ENCODE peak calls at places on chromosomes 16 and 17, in six cellular contexts. H is A549, A is endodermal cell, U is endothelial cell of umbilical vein, T is Peyer's patch, M is mammary epithelial cell. B is an unnamed sample.

GRCh38 chr17:48819466-48819865 is 2.4 kb upstream of the TTLL6 start:
- DNase-seq in H (no peak), A (no peak), U (no peak), T (no peak), M (no peak), B (no peak)

GRCh38 chr17:65398036-65398787 is 163.2 kb downstream of the AXIN2 start:
- DNase-seq in H (no peak), A (no peak), U (no peak), T (no peak), M (no peak), B (no peak)

GRCh38 chr17:80732268-80732667 is 187.6 kb downstream of the RPTOR start:
- DNase-seq in H (no peak), A (no peak), U (no peak), T (no peak), M (no peak), B (no peak)

GRCh38 chr16:3119286-3119685 is 6.9 kb downstream of the ZNF205 start:
- DNase-seq in H (no peak), A (no peak), U (no peak), T (no peak), M (no peak), B (no peak)

GRCh38 chr17:55366020-55366481 is 55.6 kb downstream of the MMD start:
- DNase-seq in H (no peak), A (no peak), U (no peak), T (no peak), M (no peak), B (no peak)

GRCh38 chr16:48862087-48862532 is 252.1 kb upstream of the N4BP1 start:
- DNase-seq in H (no peak), A (peak; percentile 65), U (no peak), T (no peak), M (peak; percentile 77), B (no peak)

GRCh38 chr16:73054732-73055481 is 7.0 kb upstream of the ZFHX3 start:
- DNase-seq in H (no peak), A (peak; percentile 23), U (peak; percentile 39), T (no peak), M (peak; percentile 60), B (no peak)

GRCh38 chr17:2087597-2088211 is 32.8 kb downstream of the HIC1 start:
- DNase-seq in H (no peak), A (no peak), U (peak; percentile 86), T (no peak), M (no peak), B (peak; percentile 71)

GRCh38 chr16:69193860-69194259 is 6.9 kb downstream of the SNTB2 start:
- DNase-seq in H (no peak), A (no peak), U (no peak), T (no peak), M (no peak), B (no peak)

GRCh38 chr17:8117980-8118768 is at the start of gene ALOXE3:
- DNase-seq in H (peak; percentile 86), A (peak; percentile 88), U (peak; percentile 40), T (peak; percentile 71), M (peak; percentile 95), B (peak; percentile 63)

GRCh38 chr17:34781571-34782108 is 179.6 kb downstream of the CCT6B start:
- DNase-seq in H (no peak), A (no peak), U (no peak), T (no peak), M (no peak), B (no peak)

GRCh38 chr17:47838636-47839035 is 2.4 kb downstream of the SCRN2 start:
- DNase-seq in H (no peak), A (no peak), U (no peak), T (no peak), M (no peak), B (no peak)

GRCh38 chr17:34269969-34270368 is at the start of gene CCL7:
- DNase-seq in H (no peak), A (no peak), U (peak; percentile 79), T (no peak), M (no peak), B (no peak)

GRCh38 chr17:45284176-45285140 is 22.6 kb upstream of the SPATA32 start:
- DNase-seq in H (no peak), A (peak; percentile 79), U (no peak), T (no peak), M (peak; percentile 93), B (no peak)

GRCh38 chr16:20901068-20901440 is 483 bp downstream of the LYRM1 start:
- DNase-seq in H (no peak), A (no peak), U (no peak), T (no peak), M (no peak), B (no peak)

GRCh38 chr17:41777579-41778188 is 8.8 kb downstream of the JUP start:
- DNase-seq in H (peak; percentile 93), A (no peak), U (peak; percentile 100), T (peak; percentile 63), M (peak; percentile 65), B (peak; percentile 72)

GRCh38 chr16:77660311-77660710 is 62.0 kb upstream of the NUDT7 start:
- DNase-seq in H (peak; percentile 33), A (peak; percentile 63), U (peak; percentile 81), T (no peak), M (peak; percentile 33), B (no peak)

GRCh38 chr17:9512323-9513168 is 63.1 kb downstream of the STX8 start:
- DNase-seq in H (no peak), A (no peak), U (peak; percentile 56), T (no peak), M (peak; percentile 75), B (no peak)

GRCh38 chr16:4846503-4846900 is 586 bp downstream of the GLYR1 start:
- DNase-seq in H (no peak), A (peak; percentile 76), U (peak; percentile 77), T (peak; percentile 79), M (peak; percentile 65), B (peak; percentile 63)

GRCh38 chr16:57694556-57695377 is at the start of gene DRC7:
- DNase-seq in H (peak; percentile 93), A (peak; percentile 89), U (peak; percentile 65), T (no peak), M (peak; percentile 29), B (peak; percentile 34)

GRCh38 chr16:79054593-79054992 is 545.9 kb downstream of the MAF start:
- DNase-seq in H (no peak), A (no peak), U (no peak), T (no peak), M (no peak), B (no peak)

GRCh38 chr17:7849185-7850117 is 5.4 kb upstream of the TMEM88 start:
- DNase-seq in H (no peak), A (no peak), U (no peak), T (no peak), M (no peak), B (peak; percentile 33)

GRCh38 chr17:59853168-59853918 is 39.4 kb downstream of the TUBD1 start:
- DNase-seq in H (peak; percentile 86), A (peak; percentile 89), U (peak; percentile 85), T (peak; percentile 79), M (peak; percentile 98), B (no peak)

GRCh38 chr17:11969565-11969964 is 27.7 kb downstream of the ZNF18 start:
- DNase-seq in H (no peak), A (no peak), U (no peak), T (no peak), M (peak; percentile 85), B (no peak)

GRCh38 chr17:2412561-2413021 is 11.7 kb upstream of the MNT start:
- DNase-seq in H (no peak), A (peak; percentile 83), U (peak; percentile 39), T (no peak), M (no peak), B (peak; percentile 53)

GRCh38 chr16:899678-900060 is 71.1 kb downstream of the LMF1 start:
- DNase-seq in H (no peak), A (no peak), U (no peak), T (no peak), M (no peak), B (no peak)

GRCh38 chr16:23514381-23515152 is 4.3 kb upstream of the GGA2 start:
- DNase-seq in H (no peak), A (no peak), U (no peak), T (no peak), M (no peak), B (no peak)

DNA sequence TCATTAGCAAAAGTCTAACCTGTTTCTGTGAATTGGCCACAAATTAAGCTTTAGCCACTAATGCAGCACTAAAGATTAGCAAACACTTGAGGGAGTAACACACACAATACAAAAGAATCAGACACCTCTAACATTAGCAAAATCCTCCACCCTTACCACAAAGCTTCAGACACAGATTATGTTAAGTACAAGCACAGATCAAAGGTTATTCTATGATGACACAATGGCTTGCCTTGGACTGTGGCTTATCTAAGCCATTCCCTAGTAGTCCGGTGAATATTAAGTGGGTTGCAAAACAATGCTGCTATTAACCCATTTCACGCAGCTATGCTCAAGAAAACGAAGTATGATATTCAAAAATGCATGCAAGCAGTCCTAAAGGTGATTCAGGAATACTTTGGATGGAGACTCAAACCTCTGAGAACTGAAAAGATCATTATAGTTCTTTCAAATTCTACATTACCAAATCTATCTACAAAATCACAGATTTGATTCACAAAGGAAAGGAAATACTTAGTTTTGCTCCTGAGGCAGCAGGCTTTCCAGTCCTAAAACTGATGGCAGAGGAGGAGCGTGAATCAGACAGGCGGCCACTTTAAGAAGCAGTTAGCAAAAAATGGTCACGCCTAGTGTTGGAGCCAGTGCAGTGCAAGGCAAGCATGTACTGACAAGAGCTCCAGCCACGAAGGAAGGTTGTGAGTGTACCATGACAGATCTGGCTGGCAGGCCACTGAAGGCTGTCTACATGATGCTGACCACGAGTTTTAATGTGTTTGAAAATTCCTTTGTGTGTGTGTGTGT is 67.2 kb downstream of the PARN start:
- DNase-seq in H (peak; percentile 53), A (no peak), U (no peak), T (peak; percentile 62), M (peak; percentile 92), B (peak; percentile 89)
- H3K27ac ChIP-seq in H (peak overlapping the region; percentile 71), A (no peak overlapping the region), U (no peak overlapping the region), T (peak overlapping the region; percentile 76), M (no peak overlapping the region), B (peak overlapping the region; percentile 73)

DNA sequence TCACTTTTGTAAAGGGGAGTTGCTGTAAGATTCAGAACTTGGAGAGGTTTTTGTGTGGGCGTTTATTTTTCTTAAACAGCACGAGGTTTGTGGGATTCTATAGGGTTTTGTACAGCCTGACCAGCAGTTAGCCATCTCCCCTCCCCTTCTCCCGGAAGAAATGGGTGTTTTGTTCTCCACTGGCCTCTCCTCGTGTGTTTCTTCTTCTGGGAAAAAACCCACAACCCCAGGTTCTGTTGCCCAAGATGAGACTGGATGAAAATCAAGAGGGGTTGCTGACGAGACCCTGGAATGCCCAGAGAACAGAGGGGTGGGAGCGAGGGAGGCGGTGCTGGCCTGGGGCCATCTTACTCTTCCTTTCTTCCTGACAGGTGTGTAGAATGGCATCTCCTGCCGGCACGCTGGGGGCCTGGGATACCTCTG is 186.1 kb downstream of the MSI2 start:
- DNase-seq in H (no peak), A (no peak), U (no peak), T (no peak), M (no peak), B (no peak)
- H3K4me1 ChIP-seq in H (peaks cover 89% of the 10 kb centered on the region), A (peaks cover 10% of the 10 kb centered on the region), U (peaks cover 21% of the 10 kb centered on the region), T (no peaks in the 10 kb centered on the region), M (peaks cover 44% of the 10 kb centered on the region), B (peaks cover 86% of the 10 kb centered on the region)

GRCh38 chr17:83173997-83174858 is 94.8 kb downstream of the METRNL start:
- DNase-seq in H (no peak), A (peak; percentile 59), U (no peak), T (peak; percentile 45), M (no peak), B (no peak)
- TF ChIP-seq CTCF in H (no peak), A (peak; percentile 28), U (no peak), T (no peak), M (no peak), B (no peak)

DNA sequence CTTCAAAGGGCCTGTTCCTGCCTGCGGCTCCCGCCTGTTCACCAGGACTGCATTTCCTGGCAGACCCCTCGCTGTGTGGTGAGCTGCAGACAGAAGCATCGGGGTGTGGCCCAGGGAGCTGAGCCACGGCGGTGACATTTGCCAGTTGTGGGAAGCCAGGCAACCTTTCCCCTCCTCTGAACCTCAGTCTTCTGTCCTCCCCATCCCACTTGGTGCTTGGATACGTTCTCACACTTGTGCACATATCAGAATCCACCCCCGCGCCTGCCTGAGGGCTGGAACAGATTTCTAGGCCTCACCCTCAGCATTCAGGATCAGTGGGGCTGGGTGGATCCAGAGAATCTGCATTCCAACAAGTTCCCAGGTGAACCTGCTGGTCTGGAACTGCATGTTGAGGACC is 63.5 kb downstream of the CRISPLD2 start:
- DNase-seq in H (no peak), A (peak; percentile 68), U (no peak), T (no peak), M (peak; percentile 34), B (no peak)
- H3K27ac ChIP-seq in H (no peak overlapping the region), A (no peak overlapping the region), U (no peak overlapping the region), T (no peak overlapping the region), M (no peak overlapping the region), B (peak overlapping the region; percentile 49)

B was measured in adrenal gland.